ENCODE peak calls at places on chromosome 4, in nine cellular contexts. One of them, this sample, is unnamed.

GRCh38 chr4:46329118-46329976 is 60.6 kb downstream of the GABRA2 start:
- DNase-seq in neural progenitor cell: peak
- DNase-seq in colonic mucosa: peak
- DNase-seq in neuronal stem cell: peak
- DNase-seq in mesenchymal stem cell: peak
- DNase-seq in CD8-positive, alpha-beta memory T cell: no peak
- DNase-seq in foreskin keratinocyte: peak
- DNase-seq in testis: peak
- DNase-seq in MM.1S: peak
- DNase-seq in this sample: peak

GRCh38 chr4:158020175-158020574 is 152.7 kb downstream of the GASK1B start:
- DNase-seq in neural progenitor cell: no peak
- DNase-seq in colonic mucosa: peak
- DNase-seq in neuronal stem cell: no peak
- DNase-seq in mesenchymal stem cell: peak
- DNase-seq in CD8-positive, alpha-beta memory T cell: no peak
- DNase-seq in foreskin keratinocyte: peak
- DNase-seq in testis: peak
- DNase-seq in MM.1S: no peak
- DNase-seq in this sample: no peak

GRCh38 chr4:103445377-103445776 is 247.2 kb upstream of the CENPE start:
- DNase-seq in neural progenitor cell: no peak
- DNase-seq in colonic mucosa: no peak
- DNase-seq in neuronal stem cell: no peak
- DNase-seq in mesenchymal stem cell: no peak
- DNase-seq in CD8-positive, alpha-beta memory T cell: no peak
- DNase-seq in foreskin keratinocyte: no peak
- DNase-seq in testis: no peak
- DNase-seq in MM.1S: no peak
- DNase-seq in this sample: no peak

GRCh38 chr4:85776579-85776978 is 301.6 kb downstream of the ARHGAP24 start:
- DNase-seq in neural progenitor cell: no peak
- DNase-seq in colonic mucosa: no peak
- DNase-seq in neuronal stem cell: no peak
- DNase-seq in mesenchymal stem cell: peak
- DNase-seq in CD8-positive, alpha-beta memory T cell: no peak
- DNase-seq in foreskin keratinocyte: peak
- DNase-seq in testis: no peak
- DNase-seq in MM.1S: no peak
- DNase-seq in this sample: no peak

GRCh38 chr4:100067255-100067654 is 117.2 kb upstream of the H2AZ1 start:
- DNase-seq in neural progenitor cell: no peak
- DNase-seq in colonic mucosa: no peak
- DNase-seq in neuronal stem cell: no peak
- DNase-seq in mesenchymal stem cell: no peak
- DNase-seq in CD8-positive, alpha-beta memory T cell: no peak
- DNase-seq in foreskin keratinocyte: no peak
- DNase-seq in testis: no peak
- DNase-seq in MM.1S: no peak
- DNase-seq in this sample: no peak

GRCh38 chr4:169621754-169622481 is 1.5 kb downstream of the CLCN3 start:
- DNase-seq in neural progenitor cell: no peak
- DNase-seq in colonic mucosa: no peak
- DNase-seq in neuronal stem cell: no peak
- DNase-seq in mesenchymal stem cell: peak
- DNase-seq in CD8-positive, alpha-beta memory T cell: peak
- DNase-seq in foreskin keratinocyte: peak
- DNase-seq in testis: no peak
- DNase-seq in MM.1S: peak
- DNase-seq in this sample: no peak

GRCh38 chr4:118352843-118353373 is at the start of gene PRSS12:
- DNase-seq in neural progenitor cell: peak
- DNase-seq in colonic mucosa: peak
- DNase-seq in neuronal stem cell: peak
- DNase-seq in mesenchymal stem cell: peak
- DNase-seq in CD8-positive, alpha-beta memory T cell: peak
- DNase-seq in foreskin keratinocyte: peak
- DNase-seq in testis: peak
- DNase-seq in MM.1S: peak
- DNase-seq in this sample: peak

GRCh38 chr4:20778896-20779295 is 78.6 kb downstream of the PACRGL start:
- DNase-seq in neural progenitor cell: no peak
- DNase-seq in colonic mucosa: no peak
- DNase-seq in neuronal stem cell: no peak
- DNase-seq in mesenchymal stem cell: no peak
- DNase-seq in CD8-positive, alpha-beta memory T cell: no peak
- DNase-seq in foreskin keratinocyte: peak
- DNase-seq in testis: no peak
- DNase-seq in MM.1S: no peak
- DNase-seq in this sample: no peak

GRCh38 chr4:98851806-98852205 is 77.1 kb downstream of the EIF4E start:
- DNase-seq in neural progenitor cell: no peak
- DNase-seq in colonic mucosa: no peak
- DNase-seq in neuronal stem cell: no peak
- DNase-seq in mesenchymal stem cell: peak
- DNase-seq in CD8-positive, alpha-beta memory T cell: no peak
- DNase-seq in foreskin keratinocyte: no peak
- DNase-seq in testis: no peak
- DNase-seq in MM.1S: no peak
- DNase-seq in this sample: no peak

GRCh38 chr4:164531336-164531735 is 222.6 kb upstream of the SMIM31 start:
- DNase-seq in neural progenitor cell: no peak
- DNase-seq in colonic mucosa: no peak
- DNase-seq in neuronal stem cell: no peak
- DNase-seq in mesenchymal stem cell: no peak
- DNase-seq in CD8-positive, alpha-beta memory T cell: no peak
- DNase-seq in foreskin keratinocyte: peak
- DNase-seq in testis: no peak
- DNase-seq in MM.1S: no peak
- DNase-seq in this sample: no peak

GRCh38 chr4:107939307-107939706 is 8.0 kb downstream of the CYP2U1 start:
- DNase-seq in neural progenitor cell: no peak
- DNase-seq in colonic mucosa: no peak
- DNase-seq in neuronal stem cell: no peak
- DNase-seq in mesenchymal stem cell: no peak
- DNase-seq in CD8-positive, alpha-beta memory T cell: no peak
- DNase-seq in foreskin keratinocyte: peak
- DNase-seq in testis: no peak
- DNase-seq in MM.1S: no peak
- DNase-seq in this sample: no peak

GRCh38 chr4:88591787-88592599 is at the start of gene HERC3:
- DNase-seq in neural progenitor cell: peak
- DNase-seq in colonic mucosa: peak
- DNase-seq in neuronal stem cell: peak
- DNase-seq in mesenchymal stem cell: peak
- DNase-seq in CD8-positive, alpha-beta memory T cell: peak
- DNase-seq in foreskin keratinocyte: peak
- DNase-seq in testis: peak
- DNase-seq in MM.1S: peak
- DNase-seq in this sample: peak

GRCh38 chr4:150782311-150782710 is 200.4 kb downstream of the MAB21L2 start:
- DNase-seq in neural progenitor cell: no peak
- DNase-seq in colonic mucosa: no peak
- DNase-seq in neuronal stem cell: no peak
- DNase-seq in mesenchymal stem cell: peak
- DNase-seq in CD8-positive, alpha-beta memory T cell: no peak
- DNase-seq in foreskin keratinocyte: no peak
- DNase-seq in testis: no peak
- DNase-seq in MM.1S: no peak
- DNase-seq in this sample: no peak

GRCh38 chr4:174538123-174538875 is 16.0 kb upstream of the HPGD start:
- DNase-seq in neural progenitor cell: no peak
- DNase-seq in colonic mucosa: no peak
- DNase-seq in neuronal stem cell: no peak
- DNase-seq in mesenchymal stem cell: peak
- DNase-seq in CD8-positive, alpha-beta memory T cell: no peak
- DNase-seq in foreskin keratinocyte: peak
- DNase-seq in testis: no peak
- DNase-seq in MM.1S: no peak
- DNase-seq in this sample: no peak

GRCh38 chr4:174540175-174540574 is 17.9 kb upstream of the HPGD start:
- DNase-seq in neural progenitor cell: no peak
- DNase-seq in colonic mucosa: no peak
- DNase-seq in neuronal stem cell: no peak
- DNase-seq in mesenchymal stem cell: no peak
- DNase-seq in CD8-positive, alpha-beta memory T cell: no peak
- DNase-seq in foreskin keratinocyte: peak
- DNase-seq in testis: no peak
- DNase-seq in MM.1S: no peak
- DNase-seq in this sample: no peak

GRCh38 chr4:174537634-174538033 is 15.3 kb upstream of the HPGD start:
- DNase-seq in neural progenitor cell: no peak
- DNase-seq in colonic mucosa: no peak
- DNase-seq in neuronal stem cell: no peak
- DNase-seq in mesenchymal stem cell: no peak
- DNase-seq in CD8-positive, alpha-beta memory T cell: no peak
- DNase-seq in foreskin keratinocyte: no peak
- DNase-seq in testis: no peak
- DNase-seq in MM.1S: no peak
- DNase-seq in this sample: no peak

GRCh38 chr4:174539571-174539970 is 17.3 kb upstream of the HPGD start:
- DNase-seq in neural progenitor cell: no peak
- DNase-seq in colonic mucosa: no peak
- DNase-seq in neuronal stem cell: no peak
- DNase-seq in mesenchymal stem cell: no peak
- DNase-seq in CD8-positive, alpha-beta memory T cell: no peak
- DNase-seq in foreskin keratinocyte: no peak
- DNase-seq in testis: no peak
- DNase-seq in MM.1S: no peak
- DNase-seq in this sample: no peak

GRCh38 chr4:174538876-174539250 is 16.6 kb upstream of the HPGD start:
- DNase-seq in neural progenitor cell: no peak
- DNase-seq in colonic mucosa: no peak
- DNase-seq in neuronal stem cell: no peak
- DNase-seq in mesenchymal stem cell: no peak
- DNase-seq in CD8-positive, alpha-beta memory T cell: no peak
- DNase-seq in foreskin keratinocyte: peak
- DNase-seq in testis: no peak
- DNase-seq in MM.1S: no peak
- DNase-seq in this sample: no peak
- H3K27ac ChIP-seq in neural progenitor cell: no peak
- H3K27ac ChIP-seq in colonic mucosa: no peak
- H3K27ac ChIP-seq in neuronal stem cell: no peak
- H3K27ac ChIP-seq in mesenchymal stem cell: no peak
- H3K27ac ChIP-seq in CD8-positive, alpha-beta memory T cell: no peak
- H3K27ac ChIP-seq in foreskin keratinocyte: peak
- H3K27ac ChIP-seq in testis: no peak
- H3K27ac ChIP-seq in MM.1S: no peak
- H3K27ac ChIP-seq in this sample: no peak

DNA sequence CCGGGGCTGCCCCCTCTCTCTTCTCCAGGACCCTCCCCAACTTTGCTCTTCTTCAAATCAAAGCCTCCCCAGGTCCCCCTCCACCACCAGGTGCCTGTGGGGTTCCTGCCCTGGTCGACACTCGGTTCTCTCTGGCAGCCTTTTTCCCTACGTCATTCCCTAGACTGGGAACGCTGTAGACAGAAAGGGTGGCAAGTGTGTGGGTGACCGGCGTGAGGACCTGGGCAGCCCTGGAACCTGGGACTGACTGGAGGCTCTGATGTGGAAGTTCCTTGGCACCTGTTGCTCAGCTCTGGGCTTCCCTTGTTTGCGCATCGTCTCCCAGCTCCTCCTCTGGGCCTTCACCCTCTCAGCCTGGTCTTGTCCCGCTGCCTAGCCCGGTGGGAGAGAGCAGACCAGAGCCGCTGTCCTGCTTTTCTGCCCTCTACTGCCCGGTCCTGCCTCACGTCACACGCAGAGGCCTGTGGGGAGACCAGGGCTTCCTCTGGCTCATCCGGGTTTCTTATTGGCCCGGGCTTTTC is 1.3 kb downstream of the TACC3 start:
- DNase-seq in neural progenitor cell: no peak
- DNase-seq in colonic mucosa: no peak
- DNase-seq in neuronal stem cell: no peak
- DNase-seq in mesenchymal stem cell: peak
- DNase-seq in CD8-positive, alpha-beta memory T cell: no peak
- DNase-seq in foreskin keratinocyte: no peak
- DNase-seq in testis: no peak
- DNase-seq in MM.1S: no peak
- DNase-seq in this sample: peak
- H3K27ac ChIP-seq in neural progenitor cell: no peak
- H3K27ac ChIP-seq in colonic mucosa: peak
- H3K27ac ChIP-seq in neuronal stem cell: no peak
- H3K27ac ChIP-seq in mesenchymal stem cell: no peak
- H3K27ac ChIP-seq in CD8-positive, alpha-beta memory T cell: peak
- H3K27ac ChIP-seq in foreskin keratinocyte: no peak
- H3K27ac ChIP-seq in testis: no peak
- H3K27ac ChIP-seq in MM.1S: no peak
- H3K27ac ChIP-seq in this sample: no peak

DNA sequence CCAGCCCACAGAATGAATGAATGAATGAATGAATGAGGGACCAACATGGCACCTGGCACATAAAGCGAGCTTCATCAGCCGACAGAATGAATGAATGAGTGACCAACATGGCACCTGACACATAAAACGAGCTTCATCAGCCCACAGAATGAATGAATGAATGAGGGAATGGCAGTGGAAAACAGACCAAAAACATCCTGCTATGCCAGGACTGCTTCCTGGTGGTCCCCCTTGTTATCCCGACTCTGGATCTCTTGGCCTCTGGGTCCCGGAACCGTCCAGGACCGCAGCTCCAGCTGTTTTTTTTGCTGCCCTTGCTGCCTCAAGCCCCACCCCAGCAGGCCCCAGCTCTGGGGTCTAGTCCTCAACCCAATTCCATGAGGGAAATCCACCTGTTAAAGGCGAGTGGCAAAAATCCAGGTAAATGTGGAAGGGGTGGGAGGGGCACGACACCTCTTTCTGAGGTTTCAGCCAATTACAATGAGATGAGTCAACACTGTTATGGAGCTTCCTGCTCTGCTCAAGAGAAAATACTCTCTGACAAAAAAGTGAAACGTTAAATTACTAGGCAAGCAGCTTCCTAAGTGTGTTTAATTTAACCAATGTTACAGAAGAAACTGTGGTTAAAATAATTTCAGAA is 72.0 kb upstream of the MTNR1A start:
- DNase-seq in neural progenitor cell: no peak
- DNase-seq in colonic mucosa: no peak
- DNase-seq in neuronal stem cell: no peak
- DNase-seq in mesenchymal stem cell: peak
- DNase-seq in CD8-positive, alpha-beta memory T cell: no peak
- DNase-seq in foreskin keratinocyte: peak
- DNase-seq in testis: no peak
- DNase-seq in MM.1S: peak
- DNase-seq in this sample: no peak
- H3K27ac ChIP-seq in neural progenitor cell: peak
- H3K27ac ChIP-seq in colonic mucosa: no peak
- H3K27ac ChIP-seq in neuronal stem cell: peak
- H3K27ac ChIP-seq in mesenchymal stem cell: peak
- H3K27ac ChIP-seq in CD8-positive, alpha-beta memory T cell: no peak
- H3K27ac ChIP-seq in foreskin keratinocyte: no peak
- H3K27ac ChIP-seq in testis: no peak
- H3K27ac ChIP-seq in MM.1S: peak
- H3K27ac ChIP-seq in this sample: no peak

DNA sequence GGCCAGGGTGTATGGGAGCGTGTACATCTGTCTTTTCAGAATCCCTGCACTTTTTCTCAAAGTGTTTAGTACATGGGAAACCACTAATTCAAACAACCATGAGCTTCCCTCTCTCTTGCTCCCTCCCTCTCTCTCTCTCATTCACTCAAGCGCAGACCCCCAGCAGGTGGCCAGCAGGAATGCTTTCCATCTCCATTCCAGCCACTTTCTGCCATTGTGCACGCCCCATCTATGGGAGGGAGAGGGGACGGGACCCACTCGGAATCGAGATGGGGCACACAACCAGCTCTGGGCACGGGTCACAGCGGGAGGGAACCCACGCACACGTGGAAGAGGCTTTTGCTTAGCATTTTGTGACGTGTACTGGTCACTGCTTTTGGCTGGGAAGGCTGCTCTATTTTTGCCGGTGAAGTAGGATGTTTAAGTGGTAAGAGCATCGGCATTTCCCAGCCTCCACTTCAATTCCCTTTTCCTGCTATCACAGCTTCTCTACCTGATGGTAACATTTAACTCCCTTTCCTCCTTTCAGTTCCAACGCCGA is 84.3 kb downstream of the IRF2 start:
- DNase-seq in neural progenitor cell: peak
- DNase-seq in colonic mucosa: no peak
- DNase-seq in neuronal stem cell: peak
- DNase-seq in mesenchymal stem cell: no peak
- DNase-seq in CD8-positive, alpha-beta memory T cell: no peak
- DNase-seq in foreskin keratinocyte: no peak
- DNase-seq in testis: no peak
- DNase-seq in MM.1S: no peak
- DNase-seq in this sample: peak
- H3K27ac ChIP-seq in neural progenitor cell: no peak
- H3K27ac ChIP-seq in colonic mucosa: no peak
- H3K27ac ChIP-seq in neuronal stem cell: peak
- H3K27ac ChIP-seq in mesenchymal stem cell: no peak
- H3K27ac ChIP-seq in CD8-positive, alpha-beta memory T cell: no peak
- H3K27ac ChIP-seq in foreskin keratinocyte: no peak
- H3K27ac ChIP-seq in testis: no peak
- H3K27ac ChIP-seq in MM.1S: no peak
- H3K27ac ChIP-seq in this sample: no peak

This sample was measured in H9.